ENCODE peak calls at places on chromosomes 13 and 19, in seven cellular contexts. Y is neuronal stem cell, E is IMR-90, R is mesenchymal stem cell, K is mesendoderm, T is H1, C is trophoblast cell. N is an unnamed sample.

GRCh38 chr13:73602295-73602694 is 531.9 kb downstream of the KLF12 start:
- DNase-seq in Y (no peak), E (peak), R (no peak), K (peak), T (no peak), C (peak), N (no peak)

GRCh38 chr19:6866646-6867255 is 20.6 kb upstream of the ADGRE1 start:
- DNase-seq in Y (no peak), E (no peak), R (no peak), K (no peak), T (no peak), C (no peak), N (no peak)

GRCh38 chr19:39299404-39299803 is 3.2 kb downstream of the IFNL1 start:
- DNase-seq in Y (no peak), E (no peak), R (no peak), K (no peak), T (no peak), C (no peak), N (no peak)

GRCh38 chr19:15109768-15110417 is 2.7 kb downstream of the SYDE1 start:
- DNase-seq in Y (no peak), E (no peak), R (no peak), K (no peak), T (no peak), C (peak), N (no peak)

GRCh38 chr19:48676887-48677286 is 4.1 kb upstream of the NTN5 start:
- DNase-seq in Y (no peak), E (no peak), R (no peak), K (no peak), T (no peak), C (peak), N (no peak)

GRCh38 chr19:6062274-6062673 is 48.0 kb downstream of the RFX2 start:
- DNase-seq in Y (no peak), E (no peak), R (no peak), K (no peak), T (no peak), C (peak), N (no peak)

GRCh38 chr19:51733742-51734522 is 10.1 kb upstream of the HAS1 start:
- DNase-seq in Y (no peak), E (no peak), R (no peak), K (peak), T (no peak), C (peak), N (no peak)

GRCh38 chr19:43667524-43668405 is 2.2 kb downstream of the PLAUR start:
- DNase-seq in Y (no peak), E (peak), R (no peak), K (no peak), T (peak), C (no peak), N (no peak)

GRCh38 chr13:27329210-27329609 is 58.6 kb downstream of the RASL11A start:
- DNase-seq in Y (no peak), E (no peak), R (no peak), K (no peak), T (no peak), C (no peak), N (no peak)

GRCh38 chr13:36475468-36475867 is 43.2 kb downstream of the CCNA1 start:
- DNase-seq in Y (no peak), E (no peak), R (no peak), K (peak), T (no peak), C (no peak), N (peak)

GRCh38 chr13:38718374-38718773 is 31.5 kb downstream of the FREM2 start:
- DNase-seq in Y (no peak), E (no peak), R (no peak), K (no peak), T (no peak), C (no peak), N (no peak)

GRCh38 chr13:99251908-99252307 is 6.3 kb downstream of the GPR18 start:
- DNase-seq in Y (no peak), E (no peak), R (no peak), K (no peak), T (no peak), C (no peak), N (no peak)

GRCh38 chr13:64239372-64239771 is 2823.7 kb upstream of the PCDH20 start:
- DNase-seq in Y (no peak), E (peak), R (peak), K (peak), T (no peak), C (no peak), N (no peak)

GRCh38 chr13:40878321-40878720 is 88.9 kb downstream of the SLC25A15 start:
- DNase-seq in Y (no peak), E (peak), R (no peak), K (no peak), T (no peak), C (no peak), N (no peak)

GRCh38 chr13:73339086-73339485 is 280.3 kb downstream of the KLF5 start:
- DNase-seq in Y (no peak), E (no peak), R (peak), K (no peak), T (no peak), C (no peak), N (no peak)

GRCh38 chr13:53216767-53217166 is 188.2 kb downstream of the OLFM4 start:
- DNase-seq in Y (no peak), E (no peak), R (no peak), K (no peak), T (no peak), C (no peak), N (no peak)

GRCh38 chr19:1395194-1396018 is 5.9 kb downstream of the GAMT start:
- DNase-seq in Y (no peak), E (no peak), R (no peak), K (no peak), T (no peak), C (no peak), N (no peak)

GRCh38 chr19:11264452-11265176 is 2.3 kb upstream of the DOCK6 start:
- DNase-seq in Y (no peak), E (no peak), R (no peak), K (peak), T (peak), C (no peak), N (peak)

GRCh38 chr19:11263726-11264125 is 1.4 kb upstream of the DOCK6 start:
- DNase-seq in Y (no peak), E (no peak), R (no peak), K (no peak), T (no peak), C (peak), N (no peak)

GRCh38 chr19:11260996-11261395 is 1.3 kb downstream of the DOCK6 start:
- DNase-seq in Y (no peak), E (no peak), R (no peak), K (no peak), T (no peak), C (no peak), N (no peak)

GRCh38 chr19:11261902-11262839 is at the start of gene DOCK6:
- DNase-seq in Y (peak), E (no peak), R (peak), K (peak), T (peak), C (no peak), N (peak)

DNA sequence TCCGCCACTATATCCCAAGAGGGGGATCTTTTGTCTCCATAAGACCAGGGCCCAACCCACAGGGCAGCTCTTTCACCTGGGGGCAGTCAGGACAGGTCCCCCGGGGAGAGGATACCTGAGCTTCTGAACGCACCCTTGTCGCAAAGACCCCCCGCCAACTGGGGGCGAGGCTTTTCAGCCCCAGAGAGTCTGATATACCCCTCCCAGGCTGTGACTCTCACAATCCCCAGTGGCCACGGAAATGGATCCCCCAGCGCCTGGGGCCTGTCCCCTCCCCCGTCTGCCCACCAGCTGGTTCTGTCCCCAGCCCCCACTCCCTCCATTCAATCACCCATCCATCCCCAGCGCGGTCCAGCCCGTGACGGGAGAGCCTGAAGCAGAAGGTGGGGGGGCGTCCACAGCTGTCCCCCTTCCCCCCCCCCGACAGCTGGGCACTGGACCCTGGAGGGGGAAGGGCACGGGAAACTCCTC is 858 bp downstream of the DOCK6 start:
- DNase-seq in Y (no peak), E (no peak), R (peak), K (peak), T (peak), C (no peak), N (no peak)
- H3K4ac ChIP-seq in Y (no peak), E (peak), R (peak), K (no peak), T (no peak), C (peak), N (no peak)

GRCh38 chr19:2469102-2469914 is 6.6 kb upstream of the GADD45B start:
- DNase-seq in Y (no peak), E (peak), R (peak), K (peak), T (no peak), C (peak), N (peak)

GRCh38 chr19:2460245-2460644 is 3.5 kb upstream of the LMNB2 start:
- DNase-seq in Y (no peak), E (no peak), R (no peak), K (no peak), T (no peak), C (no peak), N (no peak)

GRCh38 chr19:2462635-2463421 is 6.1 kb upstream of the LMNB2 start:
- DNase-seq in Y (peak), E (peak), R (peak), K (peak), T (peak), C (peak), N (peak)

GRCh38 chr19:2461751-2462634 is 5.2 kb upstream of the LMNB2 start:
- DNase-seq in Y (peak), E (peak), R (peak), K (peak), T (peak), C (no peak), N (peak)

GRCh38 chr19:2464389-2464788 is 7.6 kb upstream of the LMNB2 start:
- DNase-seq in Y (no peak), E (no peak), R (no peak), K (no peak), T (no peak), C (no peak), N (no peak)
- H3K4ac ChIP-seq in Y (no peak), E (peak), R (no peak), K (no peak), T (no peak), C (no peak), N (no peak)

GRCh38 chr13:20728579-20729300 is 25.2 kb downstream of the IL17D start:
- DNase-seq in Y (no peak), E (no peak), R (no peak), K (no peak), T (no peak), C (no peak), N (no peak)

GRCh38 chr13:20729633-20730585 is 26.4 kb downstream of the IL17D start:
- DNase-seq in Y (no peak), E (no peak), R (no peak), K (no peak), T (no peak), C (no peak), N (no peak)
- H3K4ac ChIP-seq in Y (no peak), E (no peak), R (no peak), K (no peak), T (no peak), C (no peak), N (no peak)

GRCh38 chr13:43784491-43784890 is 2.3 kb downstream of the ENOX1 start:
- DNase-seq in Y (no peak), E (no peak), R (no peak), K (no peak), T (no peak), C (no peak), N (no peak)
- H3K4ac ChIP-seq in Y (no peak), E (no peak), R (no peak), K (no peak), T (no peak), C (no peak), N (no peak)

DNA sequence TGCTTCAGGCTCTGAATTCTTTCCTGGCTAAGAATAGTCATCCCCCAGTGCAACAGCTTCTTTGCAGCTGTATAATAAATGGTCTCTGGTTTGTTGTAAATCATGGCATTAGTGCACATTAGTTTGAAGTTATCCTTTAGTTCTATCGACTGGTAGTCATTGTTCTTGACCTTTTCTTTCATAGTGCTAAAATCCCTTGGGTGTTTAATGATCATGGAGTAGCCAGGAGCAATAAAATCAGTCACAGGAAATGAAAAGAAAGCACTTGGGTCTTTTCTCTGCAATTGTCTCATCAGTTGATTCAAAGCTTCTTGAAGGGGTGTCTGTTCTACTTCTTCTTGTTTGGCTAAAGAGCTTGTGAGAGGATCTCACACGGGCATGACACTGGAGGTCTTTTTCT is 46.2 kb upstream of the SOX21 start:
- DNase-seq in Y (no peak), E (no peak), R (no peak), K (no peak), T (no peak), C (no peak), N (no peak)
- H3K4ac ChIP-seq in Y (no peak), E (no peak), R (no peak), K (no peak), T (no peak), C (no peak), N (no peak)

GRCh38 chr13:109496216-109496615 is 290.2 kb downstream of the IRS2 start:
- DNase-seq in Y (no peak), E (no peak), R (no peak), K (no peak), T (no peak), C (no peak), N (no peak)
- H3K4ac ChIP-seq in Y (no peak), E (no peak), R (no peak), K (no peak), T (no peak), C (no peak), N (no peak)

GRCh38 chr13:50712882-50713281 is 130.6 kb downstream of the DLEU7 start:
- DNase-seq in Y (no peak), E (no peak), R (no peak), K (no peak), T (no peak), C (no peak), N (no peak)
- H3K4ac ChIP-seq in Y (no peak), E (no peak), R (no peak), K (no peak), T (no peak), C (no peak), N (no peak)

GRCh38 chr13:47472516-47472915 is 528.6 kb downstream of the SUCLA2 start:
- DNase-seq in Y (no peak), E (no peak), R (no peak), K (peak), T (no peak), C (no peak), N (no peak)
- H3K4ac ChIP-seq in Y (no peak), E (peak), R (no peak), K (no peak), T (no peak), C (no peak), N (no peak)

GRCh38 chr13:106506286-106506685 is 29.2 kb downstream of the EFNB2 start:
- DNase-seq in Y (no peak), E (no peak), R (no peak), K (no peak), T (no peak), C (no peak), N (no peak)

GRCh38 chr13:106503272-106503671 is 32.2 kb downstream of the EFNB2 start:
- DNase-seq in Y (no peak), E (no peak), R (no peak), K (no peak), T (no peak), C (peak), N (no peak)

GRCh38 chr13:106505295-106505694 is 30.2 kb downstream of the EFNB2 start:
- DNase-seq in Y (no peak), E (no peak), R (no peak), K (no peak), T (no peak), C (no peak), N (no peak)

GRCh38 chr13:106500450-106500849 is 35.0 kb downstream of the EFNB2 start:
- DNase-seq in Y (no peak), E (no peak), R (peak), K (no peak), T (no peak), C (no peak), N (no peak)

GRCh38 chr13:106503730-106504129 is 31.7 kb downstream of the EFNB2 start:
- DNase-seq in Y (no peak), E (peak), R (no peak), K (no peak), T (no peak), C (no peak), N (no peak)
- H3K4ac ChIP-seq in Y (no peak), E (no peak), R (no peak), K (no peak), T (no peak), C (no peak), N (no peak)

N was measured in H9.